ENCODE peak calls at places on chromosomes 2 and 18, in eight cellular contexts. One of them, this sample, is unnamed.

GRCh38 chr2:10530607-10531239 is 82.6 kb upstream of the ODC1 start:
- DNase-seq in CD8-positive, alpha-beta memory T cell: no peak
- DNase-seq in GM12865: no peak
- DNase-seq in skeletal muscle cell: no peak
- DNase-seq in mammary epithelial cell: no peak
- DNase-seq in SK-N-SH: peak; percentile 10
- DNase-seq in lower lobe of right lung: no peak
- DNase-seq in astrocyte of the spinal cord: no peak
- DNase-seq in this sample: no peak

GRCh38 chr18:70332694-70333093 is 43.8 kb downstream of the SOCS6 start:
- DNase-seq in CD8-positive, alpha-beta memory T cell: no peak
- DNase-seq in GM12865: no peak
- DNase-seq in skeletal muscle cell: no peak
- DNase-seq in mammary epithelial cell: peak; percentile 32
- DNase-seq in SK-N-SH: no peak
- DNase-seq in lower lobe of right lung: no peak
- DNase-seq in astrocyte of the spinal cord: peak; percentile 28
- DNase-seq in this sample: no peak

GRCh38 chr2:176503760-176504159 is 234.5 kb downstream of the MTX2 start:
- DNase-seq in CD8-positive, alpha-beta memory T cell: no peak
- DNase-seq in GM12865: no peak
- DNase-seq in skeletal muscle cell: no peak
- DNase-seq in mammary epithelial cell: no peak
- DNase-seq in SK-N-SH: no peak
- DNase-seq in lower lobe of right lung: no peak
- DNase-seq in astrocyte of the spinal cord: no peak
- DNase-seq in this sample: no peak

GRCh38 chr2:232568161-232568560 is 17.7 kb downstream of the EIF4E2 start:
- DNase-seq in CD8-positive, alpha-beta memory T cell: no peak
- DNase-seq in GM12865: no peak
- DNase-seq in skeletal muscle cell: peak; percentile 36
- DNase-seq in mammary epithelial cell: peak; percentile 86
- DNase-seq in SK-N-SH: no peak
- DNase-seq in lower lobe of right lung: no peak
- DNase-seq in astrocyte of the spinal cord: peak; percentile 84
- DNase-seq in this sample: no peak

GRCh38 chr2:219109468-219109867 is 48.7 kb upstream of the IHH start:
- DNase-seq in CD8-positive, alpha-beta memory T cell: peak; percentile 15
- DNase-seq in GM12865: no peak
- DNase-seq in skeletal muscle cell: no peak
- DNase-seq in mammary epithelial cell: no peak
- DNase-seq in SK-N-SH: no peak
- DNase-seq in lower lobe of right lung: peak; percentile 67
- DNase-seq in astrocyte of the spinal cord: no peak
- DNase-seq in this sample: no peak

GRCh38 chr2:120481446-120482194 is 135.7 kb downstream of the INHBB start:
- DNase-seq in CD8-positive, alpha-beta memory T cell: no peak
- DNase-seq in GM12865: no peak
- DNase-seq in skeletal muscle cell: no peak
- DNase-seq in mammary epithelial cell: no peak
- DNase-seq in SK-N-SH: no peak
- DNase-seq in lower lobe of right lung: peak; percentile 14
- DNase-seq in astrocyte of the spinal cord: no peak
- DNase-seq in this sample: peak; percentile 4

GRCh38 chr2:95054016-95054415 is 28.5 kb downstream of the MAL start:
- DNase-seq in CD8-positive, alpha-beta memory T cell: no peak
- DNase-seq in GM12865: no peak
- DNase-seq in skeletal muscle cell: no peak
- DNase-seq in mammary epithelial cell: no peak
- DNase-seq in SK-N-SH: no peak
- DNase-seq in lower lobe of right lung: no peak
- DNase-seq in astrocyte of the spinal cord: no peak
- DNase-seq in this sample: no peak

GRCh38 chr2:9764153-9764778 is 79.0 kb upstream of the TAF1B start:
- DNase-seq in CD8-positive, alpha-beta memory T cell: no peak
- DNase-seq in GM12865: peak; percentile 24
- DNase-seq in skeletal muscle cell: no peak
- DNase-seq in mammary epithelial cell: no peak
- DNase-seq in SK-N-SH: no peak
- DNase-seq in lower lobe of right lung: no peak
- DNase-seq in astrocyte of the spinal cord: no peak
- DNase-seq in this sample: no peak

GRCh38 chr18:43917487-43917886 is 640.2 kb upstream of the SYT4 start:
- DNase-seq in CD8-positive, alpha-beta memory T cell: no peak
- DNase-seq in GM12865: no peak
- DNase-seq in skeletal muscle cell: no peak
- DNase-seq in mammary epithelial cell: no peak
- DNase-seq in SK-N-SH: no peak
- DNase-seq in lower lobe of right lung: no peak
- DNase-seq in astrocyte of the spinal cord: no peak
- DNase-seq in this sample: no peak

DNA sequence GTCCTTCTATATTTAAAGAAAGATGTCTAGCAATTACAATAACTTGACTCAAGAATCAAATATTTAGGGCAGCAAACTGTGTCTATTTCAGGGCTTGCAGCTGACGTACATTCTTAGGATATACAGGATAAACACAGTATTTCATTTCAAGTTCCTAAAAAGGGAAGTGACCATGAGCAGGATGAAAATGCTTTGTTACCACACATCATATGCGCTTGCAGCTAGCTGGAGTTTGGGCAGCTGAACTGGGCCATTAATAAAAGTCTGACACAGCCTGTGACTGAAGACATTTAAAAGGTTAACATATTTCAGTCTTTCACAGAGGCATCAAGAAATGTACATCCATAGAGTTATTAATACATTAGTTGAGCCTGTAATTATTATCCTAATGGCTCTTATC is 264.5 kb upstream of the TRIB2 start:
- DNase-seq in CD8-positive, alpha-beta memory T cell: no peak
- DNase-seq in GM12865: peak; percentile 13
- DNase-seq in skeletal muscle cell: peak; percentile 69
- DNase-seq in mammary epithelial cell: no peak
- DNase-seq in SK-N-SH: no peak
- DNase-seq in lower lobe of right lung: no peak
- DNase-seq in astrocyte of the spinal cord: peak; percentile 65
- DNase-seq in this sample: no peak
- H3K4me3 ChIP-seq in CD8-positive, alpha-beta memory T cell: peak overlapping the region; percentile 3
- H3K4me3 ChIP-seq in GM12865: no peak overlapping the region
- H3K4me3 ChIP-seq in skeletal muscle cell: no peak overlapping the region
- H3K4me3 ChIP-seq in mammary epithelial cell: no peak overlapping the region
- H3K4me3 ChIP-seq in SK-N-SH: no peak overlapping the region
- H3K4me3 ChIP-seq in lower lobe of right lung: peak overlapping the region; percentile 28
- H3K4me3 ChIP-seq in astrocyte of the spinal cord: no peak overlapping the region
- H3K4me3 ChIP-seq in this sample: no peak overlapping the region

DNA sequence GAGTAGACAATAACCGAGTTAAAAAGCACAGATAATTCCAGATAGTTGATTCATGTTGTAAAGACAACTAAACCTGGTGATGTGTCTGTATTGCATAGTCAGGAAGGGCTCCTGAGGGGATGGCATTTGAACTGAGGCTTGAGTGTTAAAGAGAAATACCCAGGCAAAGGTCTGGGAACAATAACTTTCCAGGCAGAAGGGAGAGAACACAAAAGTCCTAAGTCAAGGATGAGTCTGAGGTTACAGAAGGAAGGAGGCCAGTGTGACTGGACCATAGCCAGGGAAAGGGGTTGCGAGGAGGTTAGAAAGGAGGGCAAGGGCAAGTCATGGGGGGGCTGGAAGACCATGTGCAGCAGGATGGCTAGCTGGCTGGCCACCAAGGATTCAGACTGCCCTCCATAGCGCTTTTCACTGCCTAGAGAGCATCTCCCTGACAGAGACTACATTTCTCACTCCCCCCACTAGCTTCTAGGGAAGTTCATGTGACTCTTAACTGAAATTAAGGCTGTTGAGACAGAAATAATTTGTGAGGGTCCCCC is 135.5 kb upstream of the CREB1 start:
- DNase-seq in CD8-positive, alpha-beta memory T cell: no peak
- DNase-seq in GM12865: no peak
- DNase-seq in skeletal muscle cell: peak; percentile 69
- DNase-seq in mammary epithelial cell: peak; percentile 85
- DNase-seq in SK-N-SH: no peak
- DNase-seq in lower lobe of right lung: no peak
- DNase-seq in astrocyte of the spinal cord: peak; percentile 43
- DNase-seq in this sample: no peak
- H3K4me3 ChIP-seq in CD8-positive, alpha-beta memory T cell: no peak overlapping the region
- H3K4me3 ChIP-seq in GM12865: no peak overlapping the region
- H3K4me3 ChIP-seq in skeletal muscle cell: no peak overlapping the region
- H3K4me3 ChIP-seq in mammary epithelial cell: no peak overlapping the region
- H3K4me3 ChIP-seq in SK-N-SH: no peak overlapping the region
- H3K4me3 ChIP-seq in lower lobe of right lung: no peak overlapping the region
- H3K4me3 ChIP-seq in astrocyte of the spinal cord: no peak overlapping the region
- H3K4me3 ChIP-seq in this sample: no peak overlapping the region

GRCh38 chr2:28546242-28546641 is 50.4 kb downstream of the PLB1 start:
- DNase-seq in CD8-positive, alpha-beta memory T cell: no peak
- DNase-seq in GM12865: no peak
- DNase-seq in skeletal muscle cell: no peak
- DNase-seq in mammary epithelial cell: no peak
- DNase-seq in SK-N-SH: no peak
- DNase-seq in lower lobe of right lung: no peak
- DNase-seq in astrocyte of the spinal cord: no peak
- DNase-seq in this sample: peak; percentile 45

GRCh38 chr2:28544405-28544914 is 48.6 kb downstream of the PLB1 start:
- DNase-seq in CD8-positive, alpha-beta memory T cell: peak; percentile 36
- DNase-seq in GM12865: no peak
- DNase-seq in skeletal muscle cell: no peak
- DNase-seq in mammary epithelial cell: no peak
- DNase-seq in SK-N-SH: peak; percentile 70
- DNase-seq in lower lobe of right lung: no peak
- DNase-seq in astrocyte of the spinal cord: no peak
- DNase-seq in this sample: no peak

GRCh38 chr2:28547223-28547860 is 51.5 kb downstream of the PLB1 start:
- DNase-seq in CD8-positive, alpha-beta memory T cell: no peak
- DNase-seq in GM12865: no peak
- DNase-seq in skeletal muscle cell: no peak
- DNase-seq in mammary epithelial cell: no peak
- DNase-seq in SK-N-SH: no peak
- DNase-seq in lower lobe of right lung: no peak
- DNase-seq in astrocyte of the spinal cord: no peak
- DNase-seq in this sample: no peak

GRCh38 chr2:28544915-28545589 is 49.2 kb downstream of the PLB1 start:
- DNase-seq in CD8-positive, alpha-beta memory T cell: peak; percentile 47
- DNase-seq in GM12865: peak; percentile 21
- DNase-seq in skeletal muscle cell: no peak
- DNase-seq in mammary epithelial cell: peak; percentile 53
- DNase-seq in SK-N-SH: no peak
- DNase-seq in lower lobe of right lung: no peak
- DNase-seq in astrocyte of the spinal cord: no peak
- DNase-seq in this sample: no peak

DNA sequence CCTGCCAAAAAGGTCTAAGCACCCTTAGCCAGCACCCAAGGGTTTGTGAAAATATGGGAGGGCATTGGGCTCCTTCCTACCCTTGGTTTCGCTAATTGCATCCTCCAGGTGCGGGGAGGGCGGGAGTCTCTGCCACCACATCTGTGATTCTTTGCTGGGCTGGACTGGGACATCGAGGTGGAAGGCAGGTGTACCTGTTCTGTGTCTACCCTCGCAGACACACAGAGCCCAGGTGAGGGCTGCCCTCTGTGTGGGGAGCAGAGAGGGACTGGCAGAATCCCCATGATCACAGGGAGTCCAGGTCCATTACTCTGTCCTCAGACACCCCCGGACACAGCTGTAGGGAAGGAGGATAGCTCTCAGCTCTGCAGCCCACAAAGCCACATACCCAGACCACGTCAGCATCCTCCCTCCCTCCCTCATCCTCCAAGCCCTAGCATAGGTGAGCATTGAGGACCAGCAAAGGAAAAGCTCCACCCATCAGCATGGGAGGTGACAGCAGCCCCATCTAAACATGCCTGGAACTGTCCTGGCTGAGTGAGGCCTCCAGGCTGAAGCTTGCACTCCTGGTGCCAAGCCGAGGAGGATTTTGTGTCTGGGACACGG is 49.8 kb downstream of the PLB1 start:
- DNase-seq in CD8-positive, alpha-beta memory T cell: peak; percentile 45
- DNase-seq in GM12865: no peak
- DNase-seq in skeletal muscle cell: no peak
- DNase-seq in mammary epithelial cell: peak; percentile 93
- DNase-seq in SK-N-SH: no peak
- DNase-seq in lower lobe of right lung: no peak
- DNase-seq in astrocyte of the spinal cord: no peak
- DNase-seq in this sample: no peak
- H3K4me3 ChIP-seq in CD8-positive, alpha-beta memory T cell: peak overlapping the region; percentile 35
- H3K4me3 ChIP-seq in GM12865: no peak overlapping the region
- H3K4me3 ChIP-seq in skeletal muscle cell: no peak overlapping the region
- H3K4me3 ChIP-seq in mammary epithelial cell: no peak overlapping the region
- H3K4me3 ChIP-seq in SK-N-SH: no peak overlapping the region
- H3K4me3 ChIP-seq in lower lobe of right lung: no peak overlapping the region
- H3K4me3 ChIP-seq in astrocyte of the spinal cord: no peak overlapping the region
- H3K4me3 ChIP-seq in this sample: no peak overlapping the region

GRCh38 chr2:71277159-71277498 is 50.2 kb upstream of the PAIP2B start:
- DNase-seq in CD8-positive, alpha-beta memory T cell: no peak
- DNase-seq in GM12865: no peak
- DNase-seq in skeletal muscle cell: no peak
- DNase-seq in mammary epithelial cell: no peak
- DNase-seq in SK-N-SH: no peak
- DNase-seq in lower lobe of right lung: no peak
- DNase-seq in astrocyte of the spinal cord: no peak
- DNase-seq in this sample: no peak

GRCh38 chr2:71276311-71277158 is 49.6 kb upstream of the PAIP2B start:
- DNase-seq in CD8-positive, alpha-beta memory T cell: peak; percentile 72
- DNase-seq in GM12865: peak; percentile 77
- DNase-seq in skeletal muscle cell: peak; percentile 36
- DNase-seq in mammary epithelial cell: peak; percentile 91
- DNase-seq in SK-N-SH: peak; percentile 95
- DNase-seq in lower lobe of right lung: peak; percentile 90
- DNase-seq in astrocyte of the spinal cord: peak; percentile 85
- DNase-seq in this sample: peak; percentile 97

GRCh38 chr2:71275939-71276310 is 49.0 kb upstream of the PAIP2B start:
- DNase-seq in CD8-positive, alpha-beta memory T cell: no peak
- DNase-seq in GM12865: no peak
- DNase-seq in skeletal muscle cell: no peak
- DNase-seq in mammary epithelial cell: no peak
- DNase-seq in SK-N-SH: no peak
- DNase-seq in lower lobe of right lung: no peak
- DNase-seq in astrocyte of the spinal cord: no peak
- DNase-seq in this sample: no peak

GRCh38 chr2:71281950-71282349 is 49.6 kb upstream of the ZNF638 start:
- DNase-seq in CD8-positive, alpha-beta memory T cell: no peak
- DNase-seq in GM12865: no peak
- DNase-seq in skeletal muscle cell: no peak
- DNase-seq in mammary epithelial cell: no peak
- DNase-seq in SK-N-SH: no peak
- DNase-seq in lower lobe of right lung: no peak
- DNase-seq in astrocyte of the spinal cord: no peak
- DNase-seq in this sample: no peak

DNA sequence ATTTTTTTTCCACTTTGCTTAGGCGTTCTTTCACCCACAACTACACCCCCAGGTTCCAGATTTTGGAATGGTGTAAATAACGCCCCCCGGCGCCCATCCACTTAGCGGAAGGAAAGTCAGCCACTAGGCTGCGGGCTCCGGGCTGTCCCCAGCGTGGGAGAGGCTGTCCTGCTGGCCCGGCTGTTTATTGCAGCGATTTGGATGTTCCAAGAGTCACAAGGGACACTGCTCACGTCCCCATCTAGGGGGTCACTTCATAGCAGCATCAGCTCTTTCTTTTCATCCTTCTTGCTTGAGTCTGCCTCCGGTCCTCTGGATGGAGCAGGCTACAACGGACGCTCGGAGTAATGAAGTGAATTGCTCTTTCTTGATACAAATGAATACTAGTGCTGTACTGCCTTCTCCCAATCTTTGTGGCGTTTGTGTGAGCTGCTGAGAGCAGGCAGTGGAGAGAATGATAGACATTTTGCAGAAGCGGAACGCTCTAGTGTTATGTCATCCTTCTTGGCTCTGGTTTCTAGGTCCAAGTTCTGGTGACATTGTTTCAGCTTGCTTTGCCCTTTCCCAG is 50.7 kb upstream of the PAIP2B start:
- DNase-seq in CD8-positive, alpha-beta memory T cell: no peak
- DNase-seq in GM12865: peak; percentile 6
- DNase-seq in skeletal muscle cell: no peak
- DNase-seq in mammary epithelial cell: peak; percentile 21
- DNase-seq in SK-N-SH: peak; percentile 79
- DNase-seq in lower lobe of right lung: peak; percentile 53
- DNase-seq in astrocyte of the spinal cord: peak; percentile 8
- DNase-seq in this sample: peak; percentile 88
- H3K4me3 ChIP-seq in CD8-positive, alpha-beta memory T cell: no peak overlapping the region
- H3K4me3 ChIP-seq in GM12865: no peak overlapping the region
- H3K4me3 ChIP-seq in skeletal muscle cell: peak overlapping the region; percentile 57
- H3K4me3 ChIP-seq in mammary epithelial cell: peak overlapping the region; percentile 60
- H3K4me3 ChIP-seq in SK-N-SH: peak overlapping the region; percentile 67
- H3K4me3 ChIP-seq in lower lobe of right lung: peak overlapping the region; percentile 65
- H3K4me3 ChIP-seq in astrocyte of the spinal cord: peak overlapping the region; percentile 62
- H3K4me3 ChIP-seq in this sample: peak overlapping the region; percentile 72

This sample was measured in WERI-Rb-1.